ENCODE peak calls at places on chromosomes 11 and 22, in seven cellular contexts. I is astrocyte of the cerebellum; H is CD8-positive, alpha-beta T cell; E is ovary; Y is A549; G is astrocyte of the spinal cord; P is fibroblast of the aortic adventitia. O is an unnamed sample.

GRCh38 chr11:132941024-132941646 is 591.2 kb downstream of the OPCML start:
- DNase-seq in I (peak), H (no peak), E (no peak), Y (no peak), G (peak), P (peak), O (peak)

GRCh38 chr11:20618083-20618482 is 18.7 kb downstream of the SLC6A5 start:
- DNase-seq in I (no peak), H (no peak), E (no peak), Y (no peak), G (no peak), P (peak), O (no peak)

GRCh38 chr22:37196539-37197450 is 8.7 kb upstream of the C1QTNF6 start:
- DNase-seq in I (peak), H (no peak), E (peak), Y (peak), G (peak), P (peak), O (no peak)

GRCh38 chr22:22032099-22032905 is 49.7 kb upstream of the TOP3B start:
- DNase-seq in I (no peak), H (no peak), E (no peak), Y (no peak), G (no peak), P (no peak), O (no peak)

GRCh38 chr11:17741487-17741886 is 6.9 kb downstream of the KCNC1 start:
- DNase-seq in I (no peak), H (no peak), E (no peak), Y (no peak), G (no peak), P (no peak), O (no peak)

GRCh38 chr11:2825261-2825885 is 60.2 kb downstream of the CDKN1C start:
- DNase-seq in I (peak), H (no peak), E (peak), Y (no peak), G (peak), P (peak), O (no peak)

GRCh38 chr11:82216927-82217570 is 516.6 kb downstream of the FAM181B start:
- DNase-seq in I (no peak), H (no peak), E (no peak), Y (no peak), G (no peak), P (no peak), O (no peak)

GRCh38 chr11:128745296-128746183 is 51.7 kb downstream of the FLI1 start:
- DNase-seq in I (no peak), H (no peak), E (no peak), Y (no peak), G (peak), P (peak), O (peak)

GRCh38 chr11:84608788-84609309 is 1018.3 kb downstream of the DLG2 start:
- DNase-seq in I (no peak), H (no peak), E (no peak), Y (no peak), G (no peak), P (no peak), O (no peak)

GRCh38 chr11:1852885-1853284 is at the start of gene LSP1:
- DNase-seq in I (no peak), H (peak), E (no peak), Y (no peak), G (no peak), P (no peak), O (no peak)

GRCh38 chr22:48717076-48717810 is 1110.4 kb downstream of the BRD1 start:
- DNase-seq in I (no peak), H (no peak), E (no peak), Y (no peak), G (no peak), P (no peak), O (no peak)

GRCh38 chr11:111923351-111923788 is 4.7 kb downstream of the C11orf52 start:
- DNase-seq in I (no peak), H (no peak), E (no peak), Y (no peak), G (peak), P (peak), O (no peak)

GRCh38 chr11:61555051-61555969 is 25.6 kb downstream of the SYT7 start:
- DNase-seq in I (no peak), H (no peak), E (no peak), Y (peak), G (no peak), P (no peak), O (peak)

GRCh38 chr11:110606415-110606814 is 105.8 kb downstream of the ARHGAP20 start:
- DNase-seq in I (no peak), H (no peak), E (no peak), Y (no peak), G (no peak), P (no peak), O (peak)

GRCh38 chr11:2699185-2699530 is 636 bp downstream of the KCNQ1OT1 start:
- DNase-seq in I (no peak), H (no peak), E (peak), Y (peak), G (no peak), P (no peak), O (no peak)

GRCh38 chr11:95556342-95557151 is 233.0 kb downstream of the FAM76B start:
- DNase-seq in I (peak), H (no peak), E (no peak), Y (no peak), G (peak), P (peak), O (no peak)

GRCh38 chr11:2651826-2652237 is 48.0 kb downstream of the KCNQ1OT1 start:
- DNase-seq in I (no peak), H (no peak), E (no peak), Y (no peak), G (no peak), P (no peak), O (no peak)

GRCh38 chr11:64745219-64745522 is 1.2 kb upstream of the RASGRP2 start:
- DNase-seq in I (no peak), H (peak), E (peak), Y (no peak), G (no peak), P (no peak), O (peak)

GRCh38 chr22:39556970-39557811 is 13.4 kb upstream of the CACNA1I start:
- DNase-seq in I (no peak), H (peak), E (peak), Y (peak), G (no peak), P (no peak), O (peak)

GRCh38 chr11:5605849-5606248 is 9.4 kb downstream of the TRIM6 start:
- DNase-seq in I (peak), H (no peak), E (no peak), Y (no peak), G (peak), P (peak), O (no peak)

GRCh38 chr11:8233691-8234424 is 29.8 kb downstream of the LMO1 start:
- DNase-seq in I (peak), H (no peak), E (no peak), Y (peak), G (peak), P (no peak), O (no peak)

GRCh38 chr11:9489366-9489765 is 28.6 kb downstream of the ZNF143 start:
- DNase-seq in I (peak), H (no peak), E (no peak), Y (no peak), G (peak), P (peak), O (no peak)

GRCh38 chr11:30560345-30561106 is 25.6 kb downstream of the MPPED2 start:
- DNase-seq in I (no peak), H (no peak), E (no peak), Y (no peak), G (peak), P (no peak), O (no peak)

GRCh38 chr11:1087279-1087960 is 12.7 kb downstream of the MUC2 start:
- DNase-seq in I (no peak), H (no peak), E (no peak), Y (no peak), G (no peak), P (no peak), O (no peak)

GRCh38 chr11:111046291-111046690 is 199.2 kb upstream of the POU2AF2 start:
- DNase-seq in I (peak), H (no peak), E (no peak), Y (no peak), G (peak), P (peak), O (no peak)

GRCh38 chr11:1051356-1052132 is 15.0 kb upstream of the MUC6 start:
- DNase-seq in I (no peak), H (no peak), E (no peak), Y (no peak), G (no peak), P (no peak), O (peak)

GRCh38 chr11:62217191-62217748 is 8.8 kb downstream of the SCGB2A1 start:
- DNase-seq in I (peak), H (no peak), E (no peak), Y (no peak), G (peak), P (peak), O (no peak)

GRCh38 chr22:24419480-24419860 is 7.9 kb upstream of the ADORA2A start:
- DNase-seq in I (no peak), H (no peak), E (no peak), Y (no peak), G (no peak), P (no peak), O (no peak)

GRCh38 chr22:19143967-19144400 is 467 bp downstream of the ESS2 start:
- DNase-seq in I (no peak), H (peak), E (peak), Y (no peak), G (no peak), P (peak), O (no peak)

GRCh38 chr11:106249857-106250256 is 172.4 kb downstream of the AASDHPPT start:
- DNase-seq in I (peak), H (no peak), E (no peak), Y (no peak), G (peak), P (peak), O (no peak)

GRCh38 chr11:3890806-3891205 is 35.3 kb downstream of the STIM1 start:
- DNase-seq in I (no peak), H (no peak), E (no peak), Y (no peak), G (no peak), P (no peak), O (no peak)

GRCh38 chr22:42904049-42904448 is 47.0 kb upstream of the ARFGAP3 start:
- DNase-seq in I (no peak), H (no peak), E (no peak), Y (no peak), G (no peak), P (no peak), O (no peak)

GRCh38 chr22:42905702-42906183 is 48.7 kb upstream of the ARFGAP3 start:
- DNase-seq in I (no peak), H (no peak), E (peak), Y (no peak), G (no peak), P (no peak), O (no peak)

GRCh38 chr22:42905217-42905616 is 48.1 kb upstream of the ARFGAP3 start:
- DNase-seq in I (no peak), H (no peak), E (no peak), Y (no peak), G (no peak), P (no peak), O (no peak)

GRCh38 chr22:42902875-42903510 is 45.9 kb upstream of the ARFGAP3 start:
- DNase-seq in I (no peak), H (no peak), E (peak), Y (no peak), G (peak), P (no peak), O (no peak)

DNA sequence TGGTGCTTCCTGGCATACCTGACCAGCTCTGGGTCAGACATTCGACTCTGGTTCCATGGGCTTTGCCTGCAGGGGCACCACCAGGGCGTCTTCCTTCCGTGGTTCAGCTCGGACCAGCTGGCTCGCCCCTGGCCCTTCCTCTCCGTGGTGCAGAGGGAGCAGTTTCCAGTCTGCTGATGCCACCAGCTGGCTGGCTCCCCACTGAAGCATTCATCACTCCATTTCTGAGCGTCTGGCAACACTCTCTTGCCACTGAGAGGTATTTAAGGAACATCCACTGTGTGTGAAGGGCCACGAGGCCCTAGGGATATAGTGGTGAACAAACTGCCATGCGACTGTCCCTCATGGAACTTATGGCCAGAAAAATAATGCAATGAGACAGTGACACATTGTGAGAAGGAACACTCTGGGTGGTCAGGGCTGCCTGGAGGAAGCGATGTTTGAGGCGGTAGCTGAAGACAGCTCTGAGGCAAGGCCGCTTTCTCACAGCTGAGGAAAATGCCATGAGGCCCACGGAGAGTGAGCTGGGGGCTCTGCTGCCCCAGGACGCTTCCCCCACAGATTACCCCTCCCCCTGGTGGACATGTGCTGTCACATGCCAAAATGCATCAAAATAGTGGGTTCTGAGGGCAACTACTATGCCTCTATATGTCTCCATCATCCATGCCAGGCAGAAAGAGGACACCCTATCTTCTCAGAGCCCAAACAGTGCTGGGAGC is 44.9 kb upstream of the ARFGAP3 start:
- DNase-seq in I (no peak), H (no peak), E (no peak), Y (no peak), G (no peak), P (no peak), O (no peak)
- TF ChIP-seq CTCF in I (peak), H (no peak), E (no peak), Y (no peak), G (peak), P (peak), O (no peak)

GRCh38 chr11:58963551-58964075 is 24.3 kb downstream of the GLYATL1 start:
- DNase-seq in I (peak), H (no peak), E (no peak), Y (no peak), G (peak), P (peak), O (peak)
- TF ChIP-seq CTCF in I (peak), H (no peak), E (no peak), Y (no peak), G (peak), P (peak), O (no peak)

GRCh38 chr11:73297702-73298101 is 10.4 kb upstream of the ARHGEF17 start:
- DNase-seq in I (no peak), H (no peak), E (no peak), Y (no peak), G (no peak), P (no peak), O (no peak)

GRCh38 chr11:73299751-73300150 is 8.3 kb upstream of the ARHGEF17 start:
- DNase-seq in I (no peak), H (no peak), E (no peak), Y (no peak), G (no peak), P (no peak), O (no peak)

GRCh38 chr11:73296501-73297230 is 11.4 kb upstream of the ARHGEF17 start:
- DNase-seq in I (no peak), H (no peak), E (no peak), Y (no peak), G (no peak), P (no peak), O (no peak)

GRCh38 chr11:73297231-73297590 is 10.9 kb upstream of the ARHGEF17 start:
- DNase-seq in I (no peak), H (no peak), E (no peak), Y (no peak), G (no peak), P (no peak), O (no peak)

DNA sequence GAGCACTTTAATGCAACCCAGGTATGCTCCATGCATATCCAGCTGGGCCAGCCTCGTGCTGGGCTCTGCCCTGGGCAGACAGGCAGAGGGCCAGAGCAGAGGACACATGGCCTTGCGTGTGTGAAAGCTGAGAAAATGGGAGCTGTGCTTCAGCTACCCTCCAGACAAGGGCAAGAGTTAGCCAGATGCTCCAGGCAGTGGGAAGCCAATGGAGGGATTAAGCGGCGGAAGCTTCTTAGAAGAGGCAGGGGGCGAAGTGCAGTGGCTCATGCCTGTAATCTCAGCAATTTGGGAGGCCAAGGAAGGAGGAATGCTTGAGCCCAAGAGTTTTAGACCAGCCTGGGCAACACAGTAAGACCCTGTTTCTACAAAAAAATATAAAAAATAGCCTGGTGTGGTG is 9.8 kb upstream of the ARHGEF17 start:
- DNase-seq in I (no peak), H (no peak), E (no peak), Y (no peak), G (no peak), P (no peak), O (no peak)
- TF ChIP-seq CTCF in I (no peak), H (no peak), E (no peak), Y (no peak), G (no peak), P (no peak), O (no peak)

GRCh38 chr11:88340366-88340930 is 2.9 kb upstream of the CTSC start:
- DNase-seq in I (no peak), H (no peak), E (no peak), Y (no peak), G (no peak), P (peak), O (no peak)

GRCh38 chr11:88344869-88345268 is 7.3 kb upstream of the CTSC start:
- DNase-seq in I (no peak), H (no peak), E (no peak), Y (no peak), G (no peak), P (no peak), O (no peak)

GRCh38 chr11:88338223-88338661 is 706 bp upstream of the CTSC start:
- DNase-seq in I (no peak), H (peak), E (peak), Y (peak), G (peak), P (peak), O (peak)

GRCh38 chr11:88345408-88345807 is 7.9 kb upstream of the CTSC start:
- DNase-seq in I (no peak), H (no peak), E (no peak), Y (no peak), G (no peak), P (no peak), O (no peak)

DNA sequence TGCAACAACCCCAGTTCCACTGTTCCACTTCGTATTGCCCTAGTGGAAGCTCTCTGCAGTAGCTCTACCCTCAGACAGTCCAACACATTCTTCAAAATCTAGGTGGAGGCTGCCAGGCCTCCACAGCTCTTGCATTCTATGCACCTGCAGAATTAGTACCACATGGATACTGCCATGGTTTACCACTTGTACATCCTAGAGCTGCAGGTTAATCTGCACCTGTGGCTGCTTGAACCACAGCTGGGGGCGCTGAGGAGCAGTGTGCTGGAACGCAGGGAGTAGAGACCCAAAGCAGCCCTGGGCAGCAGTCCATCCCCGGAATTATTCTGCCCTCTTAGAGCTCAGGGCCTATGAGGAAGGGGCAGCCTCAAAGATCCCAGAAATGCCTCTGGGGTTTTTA is 4.3 kb upstream of the CTSC start:
- DNase-seq in I (no peak), H (no peak), E (no peak), Y (no peak), G (no peak), P (no peak), O (peak)
- TF ChIP-seq CTCF in I (no peak), H (no peak), E (no peak), Y (no peak), G (no peak), P (no peak), O (peak)

GRCh38 chr11:21931436-21932101 is 261.3 kb upstream of the ANO5 start:
- DNase-seq in I (no peak), H (no peak), E (no peak), Y (no peak), G (no peak), P (no peak), O (no peak)

GRCh38 chr11:21928834-21929233 is 264.1 kb upstream of the ANO5 start:
- DNase-seq in I (no peak), H (no peak), E (no peak), Y (no peak), G (no peak), P (no peak), O (no peak)

GRCh38 chr11:21927628-21928027 is 265.3 kb upstream of the ANO5 start:
- DNase-seq in I (no peak), H (no peak), E (no peak), Y (no peak), G (no peak), P (no peak), O (no peak)

DNA sequence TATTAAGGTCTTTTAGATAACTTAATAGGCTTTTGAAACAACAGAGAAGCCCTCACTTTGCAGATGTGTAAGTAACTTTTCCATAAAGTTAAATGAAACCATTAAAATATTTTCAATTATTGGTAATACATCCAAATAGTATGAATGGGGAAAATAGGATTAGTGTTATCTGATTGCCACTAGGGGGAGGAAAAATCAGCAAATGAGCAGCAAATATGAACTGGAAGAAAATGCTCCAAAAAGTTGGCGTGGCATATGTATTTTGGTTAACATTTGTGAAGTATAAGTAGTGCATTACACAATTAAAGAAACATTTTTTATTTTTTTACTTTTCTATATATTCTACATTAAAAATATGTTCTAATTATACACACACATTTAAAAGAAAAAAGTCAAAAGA is 259.8 kb upstream of the ANO5 start:
- DNase-seq in I (no peak), H (no peak), E (no peak), Y (no peak), G (no peak), P (no peak), O (no peak)
- TF ChIP-seq CTCF in I (peak), H (no peak), E (no peak), Y (peak), G (peak), P (no peak), O (peak)

DNA sequence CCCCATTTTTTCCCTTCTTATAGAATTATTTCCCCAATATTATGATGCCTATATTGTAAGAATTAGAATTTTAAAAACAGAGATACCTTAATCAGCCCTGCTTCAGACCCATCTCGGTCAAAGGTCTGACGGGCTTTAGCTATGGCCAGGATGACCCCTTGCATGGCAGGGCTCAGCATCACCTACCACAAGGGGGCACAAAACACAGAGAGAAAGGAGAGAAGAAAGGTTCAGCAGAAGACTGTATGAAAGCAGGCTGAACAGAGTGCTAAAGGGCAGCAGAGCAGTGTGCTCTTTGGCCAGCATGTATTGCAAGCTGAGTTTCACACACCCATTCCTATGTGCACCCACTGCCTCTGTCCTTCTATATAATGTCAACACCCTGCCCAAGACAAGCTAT is 26.8 kb downstream of the CLDN25 start:
- DNase-seq in I (peak), H (no peak), E (no peak), Y (peak), G (no peak), P (peak), O (peak)
- TF ChIP-seq CTCF in I (peak), H (no peak), E (no peak), Y (peak), G (peak), P (peak), O (peak)

GRCh38 chr11:117098269-117099231 is at the start of gene SIK3:
- DNase-seq in I (peak), H (peak), E (peak), Y (peak), G (peak), P (peak), O (peak)
- TF ChIP-seq CTCF in I (peak), H (peak), E (peak), Y (no peak), G (peak), P (peak), O (no peak)

O was measured in nephron progenitor cell.